ENCODE peak calls at places on chromosomes 7 and 10, in six cellular contexts. P, M, G, C, B and N are unnamed samples.

GRCh38 chr10:20891338-20891714 is 5.8 kb downstream of the NEBL start:
- DNase-seq in P (no peak), C (peak; percentile 81), B (no peak), M (no peak), G (no peak), N (peak; percentile 9)

GRCh38 chr10:80697926-80698325 is 160.2 kb downstream of the SH2D4B start:
- DNase-seq in G (no peak), M (no peak), P (no peak), C (no peak), B (no peak), N (no peak)

GRCh38 chr10:119420950-119421875 is 121.3 kb downstream of the RGS10 start:
- DNase-seq in B (no peak), M (no peak), P (no peak), C (no peak), G (no peak), N (no peak)

GRCh38 chr10:71865561-71866041 is 14.6 kb upstream of the PSAP start:
- DNase-seq in G (no peak), P (no peak), B (no peak), C (no peak), M (no peak), N (no peak)

GRCh38 chr10:105658696-105659095 is 1017.6 kb downstream of the SORCS3 start:
- DNase-seq in G (no peak), P (no peak), C (no peak), B (no peak), M (no peak), N (no peak)

GRCh38 chr10:59991117-59991516 is 84.8 kb upstream of the CCDC6 start:
- DNase-seq in G (no peak), P (no peak), M (no peak), C (no peak), B (no peak), N (no peak)

GRCh38 chr10:125016611-125017202 is 74.8 kb downstream of the ZRANB1 start:
- DNase-seq in G (no peak), P (peak; percentile 48), M (peak; percentile 68), B (no peak), C (peak; percentile 68), N (no peak)

GRCh38 chr7:80740778-80741545 is 102.5 kb downstream of the CD36 start:
- DNase-seq in P (no peak), M (no peak), G (no peak), C (peak; percentile 51), B (no peak), N (peak; percentile 70)

GRCh38 chr7:137975768-137976167 is 26.1 kb downstream of the CREB3L2 start:
- DNase-seq in G (no peak), C (peak; percentile 77), P (no peak), B (no peak), M (no peak), N (peak; percentile 56)

GRCh38 chr7:69781412-69781846 is 183.2 kb downstream of the AUTS2 start:
- DNase-seq in G (no peak), P (no peak), C (peak; percentile 23), M (no peak), B (no peak), N (peak; percentile 53)

GRCh38 chr7:96052289-96052688 is 269.6 kb downstream of the SLC25A13 start:
- DNase-seq in C (no peak), M (no peak), B (no peak), G (no peak), P (no peak), N (no peak)

GRCh38 chr7:93992423-93993110 is 11.6 kb downstream of the BET1 start:
- DNase-seq in C (no peak), M (no peak), P (no peak), B (no peak), G (no peak), N (no peak)

GRCh38 chr7:57425239-57425944 is 24.6 kb upstream of the ZNF716 start:
- DNase-seq in B (no peak), C (no peak), G (no peak), M (no peak), P (no peak), N (no peak)

GRCh38 chr10:120761951-120762350 is 89.2 kb upstream of the WDR11 start:
- DNase-seq in C (no peak), M (no peak), G (no peak), B (no peak), P (no peak), N (no peak)

GRCh38 chr10:133276435-133277201 is at the start of gene ADAM8:
- DNase-seq in M (peak; percentile 52), P (peak; percentile 33), B (peak; percentile 78), G (no peak), C (no peak), N (no peak)

GRCh38 chr10:4069491-4069890 is 284.5 kb upstream of the KLF6 start:
- DNase-seq in P (no peak), M (no peak), C (no peak), B (no peak), G (no peak), N (peak; percentile 93)

GRCh38 chr10:68231916-68232315 is at the start of gene ATOH7:
- DNase-seq in C (no peak), G (no peak), B (no peak), P (no peak), M (no peak), N (no peak)

GRCh38 chr7:134669845-134670373 is 23.3 kb downstream of the BPGM start:
- DNase-seq in M (peak; percentile 30), B (peak; percentile 58), G (peak; percentile 27), C (peak; percentile 68), P (peak; percentile 67), N (peak; percentile 82)

GRCh38 chr10:60666221-60666620 is 112.1 kb upstream of the CDK1 start:
- DNase-seq in P (peak; percentile 38), G (no peak), B (no peak), C (peak; percentile 64), M (no peak), N (peak; percentile 22)

GRCh38 chr7:54260868-54261475 is 281.2 kb upstream of the VSTM2A start:
- DNase-seq in B (no peak), M (no peak), P (no peak), C (peak; percentile 34), G (no peak), N (no peak)

GRCh38 chr7:65746398-65746669 is 126.5 kb upstream of the VKORC1L1 start:
- DNase-seq in P (peak; percentile 19), B (no peak), C (peak; percentile 63), G (no peak), M (no peak), N (peak; percentile 55)

GRCh38 chr7:145169908-145170307 is 334.1 kb upstream of the TPK1 start:
- DNase-seq in B (no peak), M (no peak), C (peak; percentile 69), G (no peak), P (no peak), N (no peak)

GRCh38 chr10:70751356-70751755 is 33.8 kb downstream of the TBATA start:
- DNase-seq in G (no peak), B (no peak), C (no peak), P (no peak), M (no peak), N (no peak)

GRCh38 chr10:1130226-1130625 is 74.0 kb downstream of the WDR37 start:
- DNase-seq in P (no peak), B (no peak), C (no peak), M (no peak), G (no peak), N (no peak)

GRCh38 chr7:56447864-56448693 is 331.9 kb upstream of the NUPR2 start:
- DNase-seq in C (no peak), M (no peak), B (no peak), P (no peak), G (no peak), N (no peak)

GRCh38 chr10:3099291-3100092 is 32.1 kb downstream of the PFKP start:
- DNase-seq in M (no peak), P (no peak), B (no peak), G (no peak), C (peak; percentile 91), N (peak; percentile 88)

GRCh38 chr10:133178357-133179127 is 18.5 kb downstream of the KNDC1 start:
- DNase-seq in G (no peak), B (no peak), P (no peak), M (no peak), C (no peak), N (no peak)

GRCh38 chr10:110873951-110874350 is 2.2 kb downstream of the PDCD4 start:
- DNase-seq in M (no peak), P (peak; percentile 44), C (no peak), G (no peak), B (no peak), N (no peak)
- H3K4me3 ChIP-seq in M (peak overlapping the region; percentile 74), P (peak overlapping the region; percentile 85), C (peak overlapping the region; percentile 69), G (no peak overlapping the region), B (peak overlapping the region; percentile 95), N (peak overlapping the region; percentile 81)

GRCh38 chr10:79127151-79127961 is 58.6 kb downstream of the ZMIZ1 start:
- DNase-seq in C (peak; percentile 83), M (peak; percentile 57), B (no peak), P (peak; percentile 98), G (peak; percentile 56), N (peak; percentile 72)
- H3K4me3 ChIP-seq in C (no peak overlapping the region), M (no peak overlapping the region), B (no peak overlapping the region), P (no peak overlapping the region), G (peak overlapping the region; percentile 40), N (no peak overlapping the region)

GRCh38 chr10:107163904-107164861 is at the start of gene SORCS1:
- DNase-seq in G (no peak), C (no peak), M (no peak), B (no peak), P (peak; percentile 26), N (no peak)

GRCh38 chr10:107163086-107163880 is 1.2 kb downstream of the SORCS1 start:
- DNase-seq in P (peak; percentile 6), G (no peak), C (no peak), B (no peak), M (no peak), N (peak; percentile 1)

GRCh38 chr10:107166378-107166777 is 1.9 kb upstream of the SORCS1 start:
- DNase-seq in B (no peak), G (no peak), C (no peak), M (no peak), P (no peak), N (no peak)

GRCh38 chr10:107168739-107169138 is 4.2 kb upstream of the SORCS1 start:
- DNase-seq in M (no peak), C (no peak), P (no peak), G (no peak), B (no peak), N (no peak)

DNA sequence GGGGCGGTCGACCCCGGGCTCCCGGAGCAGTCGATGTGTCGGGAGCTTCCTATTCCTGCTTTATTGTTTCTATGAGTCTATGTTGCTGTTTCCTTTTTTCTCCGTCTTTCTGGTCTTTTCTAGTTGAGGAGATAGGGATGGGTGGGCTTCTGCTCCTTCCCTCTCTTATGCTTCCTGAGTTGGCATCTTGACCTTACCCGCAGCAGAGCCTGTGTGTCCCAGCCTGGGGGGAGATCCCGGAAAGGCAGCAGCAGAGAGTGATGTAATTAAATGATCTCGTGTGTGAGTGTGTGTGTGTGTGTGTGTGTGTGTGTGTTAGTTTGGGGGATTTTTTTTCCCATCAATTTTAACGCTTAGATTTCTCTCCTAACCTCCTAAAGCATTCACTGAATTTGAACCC is 501 bp upstream of the SORCS1 start:
- DNase-seq in P (peak; percentile 8), G (no peak), C (no peak), B (no peak), M (no peak), N (no peak)
- H3K4me3 ChIP-seq in P (no peak overlapping the region), G (no peak overlapping the region), C (no peak overlapping the region), B (no peak overlapping the region), M (peak overlapping the region; percentile 48), N (no peak overlapping the region)

DNA sequence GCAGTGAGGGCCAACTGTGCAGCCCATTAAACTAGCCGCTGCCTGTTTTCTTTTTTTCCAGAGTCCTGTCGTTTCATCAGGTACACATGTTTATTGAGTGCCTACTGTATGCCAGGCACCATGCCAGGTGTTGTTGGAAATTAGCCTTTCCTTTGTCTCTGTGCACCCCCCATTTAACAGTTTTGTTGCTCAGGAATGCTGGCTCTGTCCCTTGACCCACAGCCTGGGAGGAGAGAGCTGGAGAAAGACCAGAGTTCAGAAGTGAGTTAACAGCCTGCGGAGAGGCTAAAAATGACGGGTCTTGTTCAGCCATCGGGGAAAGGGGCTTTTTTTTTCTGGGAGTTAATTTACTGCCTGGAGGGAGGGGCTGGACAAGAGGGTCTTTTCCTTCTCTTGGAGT is 1.3 kb downstream of the LRMDA start:
- DNase-seq in B (no peak), M (no peak), P (no peak), G (no peak), C (no peak), N (no peak)
- H3K4me3 ChIP-seq in B (no peak overlapping the region), M (peak overlapping the region; percentile 81), P (no peak overlapping the region), G (no peak overlapping the region), C (no peak overlapping the region), N (no peak overlapping the region)